ENCODE peak calls at places on chromosomes 6 and 20, in four cellular contexts. G is K562, A is HepG2, V is H1. T is an unnamed sample.

GRCh38 chr6:154112181-154112809 is 73.3 kb downstream of the OPRM1 start:
- DNase-seq in V (no peak), A (no peak), G (no peak), T (no peak)

GRCh38 chr6:56984374-56984773 is 29.5 kb downstream of the BEND6 start:
- DNase-seq in G (no peak), A (no peak), V (no peak), T (no peak)

GRCh38 chr20:4025679-4026078 is 10.3 kb upstream of the RNF24 start:
- DNase-seq in V (no peak), G (peak; percentile 42), A (no peak), T (no peak)

GRCh38 chr6:16433338-16433737 is 195.0 kb downstream of the GMPR start:
- DNase-seq in G (no peak), V (no peak), A (no peak), T (no peak)

GRCh38 chr6:148760568-148761531 is 14.0 kb downstream of the UST start:
- DNase-seq in V (no peak), G (no peak), A (no peak), T (peak; percentile 64)

GRCh38 chr6:119280586-119281163 is 68.9 kb downstream of the MAN1A1 start:
- DNase-seq in A (no peak), G (no peak), V (no peak), T (no peak)

GRCh38 chr6:46221221-46221793 is 50.5 kb upstream of the ENPP5 start:
- DNase-seq in G (peak; percentile 18), V (no peak), A (peak; percentile 26), T (peak; percentile 48)

GRCh38 chr20:61535536-61535935 is 283.5 kb downstream of the CDH4 start:
- DNase-seq in A (no peak), G (no peak), V (no peak), T (no peak)

GRCh38 chr6:2240961-2241360 is 4.4 kb downstream of the GMDS start:
- DNase-seq in G (no peak), V (no peak), A (no peak), T (no peak)

GRCh38 chr20:49865559-49865958 is 49.8 kb downstream of the SPATA2 start:
- DNase-seq in V (no peak), G (no peak), A (no peak), T (no peak)

GRCh38 chr6:36625161-36625919 is 31.2 kb downstream of the SRSF3 start:
- DNase-seq in A (no peak), V (no peak), G (no peak), T (no peak)

GRCh38 chr20:46206025-46206424 is 87.9 kb downstream of the CD40 start:
- DNase-seq in V (no peak), G (peak; percentile 70), A (no peak), T (peak; percentile 12)

GRCh38 chr6:2791124-2792050 is 26.2 kb downstream of the WRNIP1 start:
- DNase-seq in G (peak; percentile 82), A (peak; percentile 81), V (no peak), T (peak; percentile 13)

GRCh38 chr6:116298273-116298672 is 18.5 kb upstream of the TSPYL1 start:
- DNase-seq in G (no peak), V (no peak), A (no peak), T (no peak)

GRCh38 chr6:107655245-107655644 is 165.3 kb downstream of the SOBP start:
- DNase-seq in G (no peak), A (no peak), V (no peak), T (no peak)

GRCh38 chr6:20086992-20087391 is 125.3 kb downstream of the MBOAT1 start:
- DNase-seq in V (no peak), A (no peak), G (no peak), T (no peak)

GRCh38 chr6:152309648-152310047 is 327.5 kb downstream of the SYNE1 start:
- DNase-seq in G (no peak), A (no peak), V (no peak), T (no peak)

GRCh38 chr20:6583134-6583738 is 184.2 kb upstream of the BMP2 start:
- DNase-seq in A (peak; percentile 61), G (peak; percentile 6), V (peak; percentile 7), T (peak; percentile 25)

GRCh38 chr20:59007758-59008511 is 881 bp upstream of the CTSZ start:
- DNase-seq in A (no peak), V (no peak), G (peak; percentile 53), T (peak; percentile 60)

DNA sequence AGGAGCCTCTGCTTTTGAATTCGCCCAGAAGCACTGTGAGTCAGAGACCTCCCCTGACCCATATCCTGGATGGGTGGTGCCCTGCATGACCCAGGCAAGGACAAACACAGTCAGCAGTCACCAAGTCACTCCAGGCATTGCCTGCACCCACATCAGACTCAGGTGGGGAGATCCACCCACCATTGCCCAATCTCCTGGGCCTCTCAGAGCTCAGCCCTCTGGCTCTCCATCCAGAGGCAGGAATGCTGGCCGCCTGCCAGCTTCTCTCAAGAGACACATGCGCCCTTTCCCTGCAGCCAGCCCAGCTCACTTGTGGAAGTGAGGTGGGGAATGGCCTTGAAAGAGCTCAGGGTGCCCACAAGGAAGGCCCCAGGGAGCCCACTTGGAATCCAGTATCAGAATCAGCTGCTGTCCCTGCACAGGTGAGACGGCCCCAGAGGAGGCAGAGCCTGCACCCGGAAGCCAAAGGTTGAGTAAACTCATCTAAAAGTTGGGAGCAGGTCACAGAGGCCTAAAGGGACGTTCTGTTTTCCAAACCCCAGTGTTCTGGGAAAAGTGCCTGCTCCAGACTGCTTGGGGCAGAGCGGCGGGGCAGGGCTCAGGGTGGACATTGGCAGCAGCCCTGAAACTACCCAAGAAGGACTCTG is 129.8 kb downstream of the PREX1 start:
- DNase-seq in V (no peak), A (peak; percentile 87), G (no peak), T (no peak)
- TF ChIP-seq BRCA1 in V (no peak), A (no peak), G (no peak), T (no peak)

GRCh38 chr6:80454661-80455365 is 348.3 kb downstream of the BCKDHB start:
- DNase-seq in G (no peak), V (no peak), A (no peak), T (no peak)

GRCh38 chr6:80460396-80460912 is 354.0 kb downstream of the BCKDHB start:
- DNase-seq in V (no peak), G (no peak), A (no peak), T (no peak)

GRCh38 chr6:80454197-80454596 is 347.7 kb downstream of the BCKDHB start:
- DNase-seq in V (no peak), G (no peak), A (no peak), T (peak; percentile 27)

DNA sequence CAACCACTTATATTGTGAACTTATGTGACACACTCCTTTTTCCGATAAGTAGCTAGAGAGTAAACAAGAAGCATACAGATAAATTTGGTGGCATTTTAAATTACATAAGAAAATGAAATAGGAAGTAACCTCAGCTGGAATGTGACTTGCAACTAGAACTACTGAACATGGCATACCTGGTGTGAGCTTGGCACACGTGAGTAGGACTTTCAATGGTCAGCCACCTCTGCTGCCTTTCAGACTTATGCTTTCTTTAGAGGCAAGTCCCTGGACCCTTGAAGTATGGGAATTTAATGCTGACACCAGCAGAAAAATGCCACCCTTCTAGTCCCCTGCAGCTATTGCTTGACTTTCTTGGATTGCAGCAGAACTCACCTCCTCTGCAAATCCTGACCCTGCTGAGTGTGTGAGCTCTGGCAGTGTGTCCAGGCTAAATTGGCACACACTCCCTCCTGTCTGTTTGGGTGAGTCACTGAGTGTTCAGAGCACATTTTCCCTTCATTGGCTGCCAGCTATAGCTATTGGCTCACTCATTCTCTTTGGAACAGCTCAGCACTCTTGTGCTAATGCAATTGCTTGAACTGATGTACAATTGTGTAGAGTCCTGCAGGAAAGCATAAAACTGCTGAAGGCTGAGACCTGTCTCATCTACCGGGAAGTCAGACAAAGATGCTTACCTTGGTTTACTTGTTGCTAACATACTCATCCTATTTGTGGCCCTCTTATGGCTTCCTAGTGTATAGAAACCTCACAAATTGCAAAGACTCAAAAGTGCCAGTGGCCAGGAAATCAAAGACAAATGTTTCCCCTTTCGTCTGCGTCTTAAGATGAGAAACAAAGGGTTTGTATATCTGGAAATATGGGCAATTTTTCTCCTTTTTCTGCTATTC is 350.8 kb downstream of the BCKDHB start:
- DNase-seq in A (no peak), V (no peak), G (no peak), T (no peak)
- TF ChIP-seq POLR2AphosphoS5 in A (no peak), V (no peak), G (no peak), T (no peak)

DNA sequence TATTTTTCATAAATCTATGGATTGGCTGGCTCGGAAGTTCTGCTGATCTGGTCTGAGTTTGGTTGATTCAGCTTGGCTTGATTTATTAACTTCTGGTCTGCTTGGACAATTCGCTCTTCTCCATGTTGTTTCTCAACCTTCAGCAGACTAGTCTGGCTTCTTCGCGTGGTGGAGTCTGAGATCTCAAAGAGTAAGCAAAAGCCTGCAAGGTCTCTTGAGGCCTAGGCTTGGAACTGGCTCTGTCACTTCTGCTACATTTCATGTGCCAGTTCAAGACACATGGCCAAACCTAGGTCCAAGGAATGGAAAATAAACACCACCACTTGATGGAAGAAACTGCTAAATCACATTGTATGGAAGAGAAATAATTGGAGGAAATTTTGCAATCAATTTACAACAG is 115.1 kb upstream of the JAG1 start:
- DNase-seq in V (no peak), A (no peak), G (no peak), T (no peak)
- TF ChIP-seq BRCA1 in V (no peak), A (no peak), G (no peak), T (no peak)

DNA sequence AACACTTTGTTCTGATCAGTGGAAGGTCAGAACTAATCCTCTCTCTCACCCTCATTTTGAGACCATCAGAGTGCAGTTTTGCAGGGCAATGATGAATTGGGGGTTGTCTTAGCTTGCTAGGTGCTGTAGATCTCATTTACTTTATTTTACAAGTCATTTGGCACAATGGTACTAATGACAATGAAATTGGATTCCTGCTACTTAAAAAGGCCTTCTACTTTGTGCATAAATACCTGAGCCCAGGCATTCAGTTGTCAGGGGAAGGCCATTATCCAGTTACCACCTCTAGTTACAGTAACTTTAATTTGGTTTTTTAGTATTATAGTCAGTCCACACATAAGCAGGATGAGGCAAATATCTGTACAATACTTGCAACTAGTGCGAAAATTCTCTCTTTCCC is 240.0 kb downstream of the HDGFL1 start:
- DNase-seq in A (no peak), G (no peak), V (no peak), T (no peak)
- TF ChIP-seq POLR2AphosphoS5 in A (no peak), G (no peak), V (no peak), T (no peak)

T was measured in GM12878.